ENCODE peak calls at places on chromosomes 1 and 21, in four cellular contexts. One of them, this sample, is unnamed.
A peak's percentile ranks its signal among the peaks of the same experiment; 100 is the strongest.

GRCh38 chr1:12031039-12031980 is 12.0 kb downstream of the MIIP start:
- DNase-seq in WTC11: peak; percentile 72
- DNase-seq in progenitor cell of endocrine pancreas: no peak
- DNase-seq in HCT116: no peak
- DNase-seq in this sample: peak; percentile 44

GRCh38 chr1:236141447-236142357 is 637 bp upstream of the GPR137B start:
- DNase-seq in WTC11: peak; percentile 60
- DNase-seq in progenitor cell of endocrine pancreas: peak; percentile 20
- DNase-seq in HCT116: no peak
- DNase-seq in this sample: peak; percentile 42

GRCh38 chr1:186595969-186596368 is 84.3 kb downstream of the PTGS2 start:
- DNase-seq in WTC11: no peak
- DNase-seq in progenitor cell of endocrine pancreas: no peak
- DNase-seq in HCT116: no peak
- DNase-seq in this sample: no peak

GRCh38 chr1:18573170-18573569 is 57.5 kb upstream of the PAX7 start:
- DNase-seq in WTC11: no peak
- DNase-seq in progenitor cell of endocrine pancreas: no peak
- DNase-seq in HCT116: no peak
- DNase-seq in this sample: no peak

GRCh38 chr1:51517361-51518032 is 1.6 kb downstream of the EPS15 start:
- DNase-seq in WTC11: no peak
- DNase-seq in progenitor cell of endocrine pancreas: no peak
- DNase-seq in HCT116: no peak
- DNase-seq in this sample: no peak

GRCh38 chr21:20627594-20627993 is 370.6 kb upstream of the NCAM2 start:
- DNase-seq in WTC11: no peak
- DNase-seq in progenitor cell of endocrine pancreas: no peak
- DNase-seq in HCT116: no peak
- DNase-seq in this sample: no peak

GRCh38 chr1:46532498-46533178 is 18.8 kb downstream of the KNCN start:
- DNase-seq in WTC11: peak; percentile 81
- DNase-seq in progenitor cell of endocrine pancreas: peak; percentile 71
- DNase-seq in HCT116: no peak
- DNase-seq in this sample: peak; percentile 84

GRCh38 chr1:17014671-17015567 is 3.2 kb upstream of the ATP13A2 start:
- DNase-seq in WTC11: no peak
- DNase-seq in progenitor cell of endocrine pancreas: no peak
- DNase-seq in HCT116: no peak
- DNase-seq in this sample: no peak

GRCh38 chr1:181803421-181803820 is 258.1 kb downstream of the ZNF648 start:
- DNase-seq in WTC11: no peak
- DNase-seq in progenitor cell of endocrine pancreas: no peak
- DNase-seq in HCT116: no peak
- DNase-seq in this sample: no peak

GRCh38 chr21:28885853-28886177 is 106.9 kb downstream of the LTN1 start:
- DNase-seq in WTC11: no peak
- DNase-seq in progenitor cell of endocrine pancreas: no peak
- DNase-seq in HCT116: no peak
- DNase-seq in this sample: no peak

GRCh38 chr1:180623579-180624347 is 8.1 kb upstream of the XPR1 start:
- DNase-seq in WTC11: peak; percentile 28
- DNase-seq in progenitor cell of endocrine pancreas: no peak
- DNase-seq in HCT116: no peak
- DNase-seq in this sample: peak; percentile 15

GRCh38 chr1:35568975-35569395 is 4.1 kb upstream of the TFAP2E start:
- DNase-seq in WTC11: peak; percentile 78
- DNase-seq in progenitor cell of endocrine pancreas: peak; percentile 60
- DNase-seq in HCT116: peak; percentile 35
- DNase-seq in this sample: peak; percentile 68

GRCh38 chr1:246110343-246111219 is 396.5 kb downstream of the SMYD3 start:
- DNase-seq in WTC11: no peak
- DNase-seq in progenitor cell of endocrine pancreas: no peak
- DNase-seq in HCT116: no peak
- DNase-seq in this sample: no peak

GRCh38 chr1:235702412-235702811 is 52.8 kb upstream of the GNG4 start:
- DNase-seq in WTC11: no peak
- DNase-seq in progenitor cell of endocrine pancreas: no peak
- DNase-seq in HCT116: no peak
- DNase-seq in this sample: no peak

GRCh38 chr1:14413809-14414208 is 184.7 kb upstream of the KAZN start:
- DNase-seq in WTC11: no peak
- DNase-seq in progenitor cell of endocrine pancreas: no peak
- DNase-seq in HCT116: no peak
- DNase-seq in this sample: no peak

GRCh38 chr1:94929351-94929814 is 2.5 kb upstream of the CNN3 start:
- DNase-seq in WTC11: no peak
- DNase-seq in progenitor cell of endocrine pancreas: no peak
- DNase-seq in HCT116: no peak
- DNase-seq in this sample: no peak

GRCh38 chr1:156845055-156845952 is 13.6 kb downstream of the INSRR start:
- DNase-seq in WTC11: peak; percentile 54
- DNase-seq in progenitor cell of endocrine pancreas: no peak
- DNase-seq in HCT116: no peak
- DNase-seq in this sample: no peak

GRCh38 chr1:210213335-210213734 is 19.3 kb upstream of the SERTAD4 start:
- DNase-seq in WTC11: no peak
- DNase-seq in progenitor cell of endocrine pancreas: no peak
- DNase-seq in HCT116: no peak
- DNase-seq in this sample: no peak

GRCh38 chr1:37255111-37255795 is 219.1 kb upstream of the ZC3H12A start:
- DNase-seq in WTC11: peak; percentile 92
- DNase-seq in progenitor cell of endocrine pancreas: peak; percentile 79
- DNase-seq in HCT116: no peak
- DNase-seq in this sample: peak; percentile 34

GRCh38 chr1:179016694-179017382 is 8.9 kb upstream of the FAM20B start:
- DNase-seq in WTC11: no peak
- DNase-seq in progenitor cell of endocrine pancreas: no peak
- DNase-seq in HCT116: peak; percentile 93
- DNase-seq in this sample: peak; percentile 97

GRCh38 chr1:201941420-201942128 is 4.8 kb downstream of the LMOD1 start:
- DNase-seq in WTC11: peak; percentile 83
- DNase-seq in progenitor cell of endocrine pancreas: peak; percentile 34
- DNase-seq in HCT116: no peak
- DNase-seq in this sample: no peak

GRCh38 chr1:109281680-109282496 is 1.1 kb downstream of the PSRC1 start:
- DNase-seq in WTC11: no peak
- DNase-seq in progenitor cell of endocrine pancreas: no peak
- DNase-seq in HCT116: no peak
- DNase-seq in this sample: no peak

GRCh38 chr1:101236546-101237228 is at the start of gene S1PR1:
- DNase-seq in WTC11: peak; percentile 83
- DNase-seq in progenitor cell of endocrine pancreas: peak; percentile 56
- DNase-seq in HCT116: no peak
- DNase-seq in this sample: no peak

GRCh38 chr1:217188280-217189235 is 442.3 kb downstream of the GPATCH2 start:
- DNase-seq in WTC11: no peak
- DNase-seq in progenitor cell of endocrine pancreas: no peak
- DNase-seq in HCT116: no peak
- DNase-seq in this sample: no peak

GRCh38 chr1:175072131-175072941 is 4.7 kb downstream of the TNN start:
- DNase-seq in WTC11: no peak
- DNase-seq in progenitor cell of endocrine pancreas: no peak
- DNase-seq in HCT116: no peak
- DNase-seq in this sample: no peak

GRCh38 chr1:6247651-6248050 is 3.7 kb downstream of the HES3 start:
- DNase-seq in WTC11: no peak
- DNase-seq in progenitor cell of endocrine pancreas: no peak
- DNase-seq in HCT116: no peak
- DNase-seq in this sample: no peak

GRCh38 chr1:157203166-157203565 is 65.0 kb upstream of the ETV3 start:
- DNase-seq in WTC11: no peak
- DNase-seq in progenitor cell of endocrine pancreas: no peak
- DNase-seq in HCT116: no peak
- DNase-seq in this sample: no peak

GRCh38 chr1:115717541-115717940 is 51.0 kb downstream of the CASQ2 start:
- DNase-seq in WTC11: peak; percentile 77
- DNase-seq in progenitor cell of endocrine pancreas: peak; percentile 25
- DNase-seq in HCT116: peak; percentile 32
- DNase-seq in this sample: peak; percentile 70

GRCh38 chr1:208048904-208049303 is 138.0 kb upstream of the CD34 start:
- DNase-seq in WTC11: no peak
- DNase-seq in progenitor cell of endocrine pancreas: no peak
- DNase-seq in HCT116: no peak
- DNase-seq in this sample: no peak

GRCh38 chr1:228345201-228345930 is 61.3 kb downstream of the TRIM11 start:
- DNase-seq in WTC11: peak; percentile 8
- DNase-seq in progenitor cell of endocrine pancreas: no peak
- DNase-seq in HCT116: no peak
- DNase-seq in this sample: peak; percentile 0

GRCh38 chr1:244011796-244012195 is 39.3 kb upstream of the ZBTB18 start:
- DNase-seq in WTC11: no peak
- DNase-seq in progenitor cell of endocrine pancreas: no peak
- DNase-seq in HCT116: no peak
- DNase-seq in this sample: no peak

GRCh38 chr1:12434174-12434573 is 183.8 kb downstream of the DHRS3 start:
- DNase-seq in WTC11: no peak
- DNase-seq in progenitor cell of endocrine pancreas: no peak
- DNase-seq in HCT116: peak; percentile 51
- DNase-seq in this sample: no peak

DNA sequence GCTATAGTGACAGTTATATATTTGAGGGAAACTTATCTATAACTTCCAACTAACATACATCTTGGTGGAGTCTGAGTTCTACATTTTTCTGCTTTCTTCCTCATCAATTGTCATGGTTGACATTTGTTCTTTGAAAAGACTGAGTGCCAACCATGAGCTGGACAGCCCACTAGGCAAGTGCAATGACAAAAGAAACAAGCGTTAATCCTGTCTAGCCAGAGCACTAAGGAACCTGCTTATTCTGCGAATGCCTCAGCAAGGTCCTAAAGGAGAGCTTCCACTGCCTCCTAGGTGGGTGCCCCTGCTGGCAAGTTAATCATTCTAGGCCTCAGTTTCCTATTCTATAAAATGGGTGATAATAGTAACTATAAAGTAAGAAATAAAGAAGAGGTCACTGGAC is 44.8 kb downstream of the IRF2BP2 start:
- DNase-seq in WTC11: no peak
- DNase-seq in progenitor cell of endocrine pancreas: no peak
- DNase-seq in HCT116: no peak
- DNase-seq in this sample: no peak
- TF ChIP-seq CTCF in WTC11: no peak
- TF ChIP-seq CTCF in progenitor cell of endocrine pancreas: no peak
- TF ChIP-seq CTCF in HCT116: no peak
- TF ChIP-seq CTCF in this sample: no peak

DNA sequence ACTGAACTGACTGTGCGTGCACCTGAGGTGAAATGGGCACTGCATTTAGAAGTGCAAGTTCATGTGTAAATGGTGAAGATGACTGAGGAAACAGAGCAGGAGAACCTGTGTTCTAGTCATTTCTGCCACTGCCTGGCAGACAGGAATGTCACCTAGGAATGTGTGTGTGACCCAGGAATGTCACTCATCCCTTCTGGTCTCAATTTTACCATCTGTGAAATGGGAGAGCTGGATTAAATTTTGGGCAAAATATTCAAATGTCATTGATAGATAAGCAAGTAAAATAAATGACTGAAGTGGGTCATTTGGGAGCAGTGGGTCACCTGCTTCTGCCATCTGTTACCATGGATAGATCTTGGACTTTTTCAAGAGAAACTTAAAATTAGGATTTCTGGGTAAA is 42.2 kb downstream of the SLC35F3 start:
- DNase-seq in WTC11: no peak
- DNase-seq in progenitor cell of endocrine pancreas: no peak
- DNase-seq in HCT116: no peak
- DNase-seq in this sample: no peak
- TF ChIP-seq CTCF in WTC11: no peak
- TF ChIP-seq CTCF in progenitor cell of endocrine pancreas: no peak
- TF ChIP-seq CTCF in HCT116: no peak
- TF ChIP-seq CTCF in this sample: no peak

DNA sequence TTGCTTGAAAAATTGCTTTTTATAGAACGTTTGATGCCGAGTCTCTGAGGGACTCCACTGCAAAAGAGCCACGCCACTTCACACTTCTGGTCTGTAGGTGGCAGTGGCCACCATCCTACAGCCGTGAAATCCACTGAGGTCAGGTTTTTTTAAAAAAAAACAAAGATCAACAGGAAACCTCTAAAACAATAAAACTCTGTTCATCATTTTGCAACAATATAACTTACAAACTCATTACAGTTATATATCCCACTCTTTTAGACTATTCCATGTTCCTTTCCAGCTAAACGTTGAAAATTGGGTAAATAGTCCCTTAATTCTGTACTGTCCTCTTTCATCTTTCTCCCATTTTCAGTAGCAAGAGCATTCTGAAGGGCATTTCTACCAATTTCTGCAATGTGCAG is 64.6 kb upstream of the FMN2 start:
- DNase-seq in WTC11: peak; percentile 52
- DNase-seq in progenitor cell of endocrine pancreas: peak; percentile 23
- DNase-seq in HCT116: no peak
- DNase-seq in this sample: peak; percentile 56
- TF ChIP-seq CTCF in WTC11: peak; percentile 79
- TF ChIP-seq CTCF in progenitor cell of endocrine pancreas: peak; percentile 96
- TF ChIP-seq CTCF in HCT116: peak; percentile 18
- TF ChIP-seq CTCF in this sample: peak; percentile 90

GRCh38 chr1:198563578-198563977 is 23.1 kb upstream of the ATP6V1G3 start:
- DNase-seq in WTC11: no peak
- DNase-seq in progenitor cell of endocrine pancreas: no peak
- DNase-seq in HCT116: no peak
- DNase-seq in this sample: no peak
- TF ChIP-seq CTCF in WTC11: no peak
- TF ChIP-seq CTCF in progenitor cell of endocrine pancreas: no peak
- TF ChIP-seq CTCF in HCT116: no peak
- TF ChIP-seq CTCF in this sample: no peak

GRCh38 chr1:54791880-54792522 is 9.1 kb downstream of the TTC22 start:
- DNase-seq in WTC11: peak; percentile 88
- DNase-seq in progenitor cell of endocrine pancreas: no peak
- DNase-seq in HCT116: peak; percentile 51
- DNase-seq in this sample: peak; percentile 43
- TF ChIP-seq CTCF in WTC11: peak; percentile 91
- TF ChIP-seq CTCF in progenitor cell of endocrine pancreas: peak; percentile 71
- TF ChIP-seq CTCF in HCT116: peak; percentile 71
- TF ChIP-seq CTCF in this sample: peak; percentile 47